ENCODE peak calls at places on chromosome 16, in seven cellular contexts. I, Q, A, E, C, X and R are unnamed samples.

GRCh38 chr16:67265834-67266233 is 13.5 kb upstream of the PLEKHG4 start:
- DNase-seq in C (no peak), X (no peak), I (no peak), A (no peak), Q (no peak), E (no peak), R (no peak)

GRCh38 chr16:66490774-66491715 is 58.9 kb downstream of the TK2 start:
- DNase-seq in I (peak; percentile 20), X (no peak), C (no peak), Q (no peak), A (no peak), E (no peak), R (no peak)

GRCh38 chr16:81650982-81651562 is 128.0 kb upstream of the PLCG2 start:
- DNase-seq in E (peak; percentile 36), I (peak; percentile 81), A (peak; percentile 32), Q (peak; percentile 87), C (no peak), X (no peak), R (peak; percentile 59)

GRCh38 chr16:89552913-89553312 is 7.6 kb upstream of the RPL13 start:
- DNase-seq in X (no peak), I (no peak), E (no peak), C (no peak), A (no peak), Q (no peak), R (no peak)

GRCh38 chr16:90020260-90020837 is 1.1 kb upstream of the DBNDD1 start:
- DNase-seq in A (no peak), I (no peak), C (no peak), X (no peak), E (no peak), Q (no peak), R (no peak)

GRCh38 chr16:60651351-60651750 is 1384.9 kb downstream of the CDH8 start:
- DNase-seq in C (no peak), X (no peak), E (no peak), A (no peak), Q (no peak), I (no peak), R (no peak)

GRCh38 chr16:79269211-79269863 is 331.2 kb downstream of the MAF start:
- DNase-seq in Q (no peak), X (no peak), I (no peak), C (no peak), E (no peak), A (no peak), R (no peak)

GRCh38 chr16:89687092-89687940 is 827 bp downstream of the CDK10 start:
- DNase-seq in C (no peak), I (peak; percentile 27), A (no peak), Q (no peak), X (no peak), E (peak; percentile 49), R (peak; percentile 25)

GRCh38 chr16:2042171-2042570 is 5.5 kb downstream of the NTHL1 start:
- DNase-seq in A (no peak), Q (peak; percentile 20), C (no peak), I (peak; percentile 85), E (no peak), X (no peak), R (no peak)

GRCh38 chr16:64012166-64012565 is 1109.7 kb downstream of the CDH11 start:
- DNase-seq in A (no peak), C (no peak), X (no peak), I (no peak), E (peak; percentile 18), Q (no peak), R (peak; percentile 3)

GRCh38 chr16:67966549-67967182 is 1.8 kb downstream of the SLC12A4 start:
- DNase-seq in E (peak; percentile 60), X (no peak), A (no peak), I (peak; percentile 60), C (no peak), Q (no peak), R (peak; percentile 30)

GRCh38 chr16:24609740-24610420 is 70.5 kb downstream of the RBBP6 start:
- DNase-seq in E (peak; percentile 62), I (peak; percentile 62), Q (peak; percentile 76), C (no peak), X (no peak), A (no peak), R (peak; percentile 63)

GRCh38 chr16:2365895-2366294 is 25.4 kb upstream of the ABCA3 start:
- DNase-seq in I (no peak), E (peak; percentile 83), C (no peak), A (no peak), X (no peak), Q (no peak), R (peak; percentile 64)

GRCh38 chr16:57331355-57331754 is 27.2 kb upstream of the CCL22 start:
- DNase-seq in A (no peak), E (no peak), C (no peak), X (no peak), Q (no peak), I (no peak), R (no peak)

GRCh38 chr16:55812951-55813350 is 19.9 kb downstream of the CES1 start:
- DNase-seq in Q (no peak), C (no peak), E (no peak), X (no peak), A (no peak), I (no peak), R (no peak)

GRCh38 chr16:85457366-85457765 is 155.8 kb upstream of the GSE1 start:
- DNase-seq in A (no peak), Q (no peak), C (no peak), E (no peak), I (no peak), X (no peak), R (no peak)